ENCODE peak calls at places on chromosomes 5 and 9, in seven cellular contexts. L, J, B, P, S, W and Q are unnamed samples.

GRCh38 chr5:64977779-64978178 is 209.0 kb downstream of the CWC27 start:
- DNase-seq in L (no peak), J (no peak), B (peak; percentile 9), P (no peak), S (peak; percentile 66), W (peak; percentile 5), Q (no peak)

GRCh38 chr5:135891804-135892203 is 3.8 kb downstream of the IL9 start:
- DNase-seq in L (no peak), J (no peak), B (no peak), P (no peak), S (no peak), W (no peak), Q (no peak)

GRCh38 chr5:72153551-72153950 is 46.3 kb downstream of the MAP1B start:
- DNase-seq in L (no peak), J (no peak), B (no peak), P (no peak), S (no peak), W (no peak), Q (no peak)

GRCh38 chr9:108271646-108272349 is 584.0 kb downstream of the ACTL7B start:
- DNase-seq in L (no peak), J (peak; percentile 83), B (peak; percentile 70), P (no peak), S (peak; percentile 78), W (peak; percentile 51), Q (peak; percentile 93)

GRCh38 chr9:126025973-126026372 is 278.8 kb downstream of the PBX3 start:
- DNase-seq in L (no peak), J (no peak), B (no peak), P (no peak), S (no peak), W (no peak), Q (no peak)

GRCh38 chr5:40191041-40191550 is 488.6 kb upstream of the PTGER4 start:
- DNase-seq in L (no peak), J (no peak), B (no peak), P (no peak), S (no peak), W (no peak), Q (no peak)

GRCh38 chr5:74865293-74865798 is 841 bp downstream of the FAM169A start:
- DNase-seq in L (no peak), J (no peak), B (no peak), P (no peak), S (no peak), W (peak; percentile 10), Q (no peak)

GRCh38 chr9:137297060-137297664 is 4.9 kb downstream of the NRARP start:
- DNase-seq in L (no peak), J (no peak), B (no peak), P (no peak), S (no peak), W (peak; percentile 33), Q (no peak)

GRCh38 chr5:170353011-170353890 is 35.9 kb downstream of the KCNMB1 start:
- DNase-seq in L (no peak), J (no peak), B (no peak), P (no peak), S (peak; percentile 11), W (no peak), Q (no peak)

GRCh38 chr5:56783261-56783660 is 32.1 kb upstream of the MAP3K1 start:
- DNase-seq in L (no peak), J (no peak), B (no peak), P (no peak), S (no peak), W (peak; percentile 42), Q (no peak)

GRCh38 chr9:109181284-109181683 is 14.2 kb upstream of the FRRS1L start:
- DNase-seq in L (no peak), J (no peak), B (no peak), P (no peak), S (no peak), W (no peak), Q (no peak)

GRCh38 chr9:33032292-33032691 is 7.2 kb downstream of the DNAJA1 start:
- DNase-seq in L (no peak), J (no peak), B (no peak), P (no peak), S (no peak), W (no peak), Q (no peak)

GRCh38 chr9:33032865-33033264 is 7.8 kb downstream of the DNAJA1 start:
- DNase-seq in L (no peak), J (no peak), B (no peak), P (no peak), S (no peak), W (no peak), Q (no peak)

GRCh38 chr9:33030285-33030684 is 5.2 kb downstream of the DNAJA1 start:
- DNase-seq in L (no peak), J (no peak), B (no peak), P (no peak), S (no peak), W (no peak), Q (no peak)

GRCh38 chr9:33025572-33026347 is 687 bp downstream of the DNAJA1 start:
- DNase-seq in L (peak; percentile 49), J (peak; percentile 73), B (no peak), P (peak; percentile 79), S (peak; percentile 51), W (peak; percentile 52), Q (no peak)

DNA sequence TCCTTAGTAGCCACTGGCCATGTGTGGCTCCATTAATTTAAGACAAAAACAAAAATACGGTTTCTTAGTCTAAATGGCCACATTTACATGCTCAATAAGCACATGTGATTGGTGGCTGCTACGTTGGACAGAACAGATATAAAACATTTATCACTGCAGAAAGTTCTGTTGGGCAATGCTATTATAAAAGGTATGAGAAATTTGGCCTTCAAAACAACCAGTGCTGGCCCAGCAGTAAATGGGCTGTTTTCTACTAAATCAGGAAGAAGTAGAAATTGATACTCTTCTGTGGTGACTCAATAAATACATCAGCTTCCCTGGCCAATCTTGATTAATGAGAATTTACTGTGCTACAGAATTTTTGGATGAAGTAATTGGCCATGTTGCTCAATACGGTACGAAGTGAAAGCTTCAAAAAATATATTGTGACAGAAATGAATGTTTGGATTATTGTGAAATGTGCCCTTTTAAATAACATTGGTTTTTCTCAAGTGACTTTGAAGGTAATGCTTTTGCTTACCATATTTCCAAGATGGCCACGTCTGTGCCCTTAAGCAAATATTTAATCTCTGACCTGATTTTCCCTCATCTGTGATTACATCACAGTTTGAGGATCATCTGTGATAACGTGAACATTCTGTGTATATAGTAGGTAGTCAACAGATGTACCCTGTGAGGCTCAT is 4.2 kb downstream of the DNAJA1 start:
- DNase-seq in L (no peak), J (no peak), B (peak; percentile 58), P (no peak), S (peak; percentile 78), W (peak; percentile 40), Q (no peak)
- H3K4me3 ChIP-seq in L (no peak overlapping the region), J (no peak overlapping the region), B (no peak overlapping the region), P (no peak overlapping the region), S (no peak overlapping the region), W (no peak overlapping the region), Q (no peak overlapping the region)

GRCh38 chr9:116151966-116152381 is 1.6 kb upstream of the PAPPA start:
- DNase-seq in L (no peak), J (no peak), B (peak; percentile 83), P (no peak), S (peak; percentile 93), W (peak; percentile 35), Q (no peak)
- H3K4me3 ChIP-seq in L (no peak overlapping the region), J (no peak overlapping the region), B (peak overlapping the region; percentile 10), P (no peak overlapping the region), S (no peak overlapping the region), W (no peak overlapping the region), Q (no peak overlapping the region)

GRCh38 chr9:101791533-101791932 is 53.1 kb upstream of the GRIN3A start:
- DNase-seq in L (no peak), J (no peak), B (no peak), P (no peak), S (no peak), W (no peak), Q (no peak)
- H3K4me3 ChIP-seq in L (no peak overlapping the region), J (no peak overlapping the region), B (no peak overlapping the region), P (no peak overlapping the region), S (no peak overlapping the region), W (no peak overlapping the region), Q (no peak overlapping the region)

GRCh38 chr9:92538541-92538940 is 2.8 kb upstream of the ECM2 start:
- DNase-seq in L (no peak), J (no peak), B (peak; percentile 43), P (no peak), S (no peak), W (no peak), Q (no peak)

GRCh38 chr9:92534199-92535159 is 1.3 kb downstream of the ECM2 start:
- DNase-seq in L (no peak), J (no peak), B (no peak), P (no peak), S (no peak), W (no peak), Q (no peak)

GRCh38 chr9:92530893-92531292 is 4.9 kb downstream of the ECM2 start:
- DNase-seq in L (no peak), J (no peak), B (no peak), P (no peak), S (no peak), W (no peak), Q (no peak)

GRCh38 chr9:92535940-92536850 is at the start of gene ECM2:
- DNase-seq in L (no peak), J (no peak), B (no peak), P (no peak), S (peak; percentile 87), W (no peak), Q (no peak)
- H3K4me3 ChIP-seq in L (peak within 1 kb of the TSS; percentile 46), J (no peak within 1 kb of the TSS), B (peak within 1 kb of the TSS; percentile 46), P (no peak within 1 kb of the TSS), S (no peak within 1 kb of the TSS), W (no peak within 1 kb of the TSS), Q (no peak within 1 kb of the TSS)

GRCh38 chr9:89640391-89640790 is 35.6 kb downstream of the GADD45G start:
- DNase-seq in L (no peak), J (no peak), B (no peak), P (no peak), S (no peak), W (no peak), Q (no peak)
- H3K4me3 ChIP-seq in L (no peak overlapping the region), J (no peak overlapping the region), B (no peak overlapping the region), P (no peak overlapping the region), S (no peak overlapping the region), W (no peak overlapping the region), Q (no peak overlapping the region)

DNA sequence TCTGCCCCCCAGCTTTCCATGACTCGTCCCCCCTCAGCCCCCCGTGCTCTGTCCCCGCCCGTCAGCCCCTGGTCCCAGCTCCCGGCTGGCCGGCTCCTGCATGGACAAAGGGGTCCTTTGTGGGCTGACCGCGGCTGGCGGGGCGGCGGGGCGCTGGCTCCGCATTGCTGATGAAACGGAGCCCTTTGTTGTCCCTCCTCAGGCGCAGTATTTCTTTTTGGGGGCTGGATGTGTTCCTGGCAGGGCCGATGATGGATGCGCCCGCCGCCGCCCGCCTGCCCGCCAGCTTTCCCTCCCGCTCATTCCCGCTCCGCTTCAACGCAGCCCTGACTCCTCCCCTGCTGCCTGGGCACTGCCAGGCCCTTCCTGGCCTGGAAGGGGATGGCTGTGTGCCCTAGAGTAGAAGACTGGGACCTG is 28.8 kb downstream of the CXXC5 start:
- DNase-seq in L (no peak), J (no peak), B (no peak), P (no peak), S (no peak), W (no peak), Q (no peak)
- H3K4me3 ChIP-seq in L (peak overlapping the region; percentile 30), J (no peak overlapping the region), B (no peak overlapping the region), P (no peak overlapping the region), S (no peak overlapping the region), W (no peak overlapping the region), Q (no peak overlapping the region)

GRCh38 chr5:150245111-150245789 is 44.3 kb downstream of the CAMK2A start:
- DNase-seq in L (no peak), J (no peak), B (peak; percentile 57), P (no peak), S (peak; percentile 52), W (no peak), Q (no peak)
- H3K4me3 ChIP-seq in L (no peak overlapping the region), J (no peak overlapping the region), B (no peak overlapping the region), P (no peak overlapping the region), S (no peak overlapping the region), W (no peak overlapping the region), Q (no peak overlapping the region)